ENCODE peak calls at places on chromosomes 11 and 22, in five cellular contexts. One of them, this sample, is unnamed.

GRCh38 chr11:86940122-86940777 is 14.9 kb downstream of the FZD4 start:
- DNase-seq in AG08395: no peak
- DNase-seq in GM04503: no peak
- DNase-seq in germinal center: no peak
- DNase-seq in T follicular helper cell: no peak
- DNase-seq in this sample: no peak

GRCh38 chr11:119347242-119347641 is 737 bp upstream of the MFRP start:
- DNase-seq in AG08395: peak
- DNase-seq in GM04503: peak
- DNase-seq in germinal center: no peak
- DNase-seq in T follicular helper cell: no peak
- DNase-seq in this sample: no peak

GRCh38 chr11:17736921-17737817 is 2.6 kb downstream of the KCNC1 start:
- DNase-seq in AG08395: no peak
- DNase-seq in germinal center: no peak
- DNase-seq in T follicular helper cell: no peak
- DNase-seq in GM04503: no peak
- DNase-seq in this sample: no peak

GRCh38 chr22:34437140-34437539 is 516.9 kb upstream of the LARGE1 start:
- DNase-seq in AG08395: no peak
- DNase-seq in GM04503: no peak
- DNase-seq in T follicular helper cell: no peak
- DNase-seq in germinal center: no peak
- DNase-seq in this sample: no peak

GRCh38 chr22:47627561-47628253 is 865.3 kb downstream of the TBC1D22A start:
- DNase-seq in germinal center: no peak
- DNase-seq in GM04503: no peak
- DNase-seq in T follicular helper cell: no peak
- DNase-seq in AG08395: no peak
- DNase-seq in this sample: no peak

GRCh38 chr11:19474211-19474610 is 233.5 kb upstream of the E2F8 start:
- DNase-seq in GM04503: no peak
- DNase-seq in T follicular helper cell: no peak
- DNase-seq in germinal center: no peak
- DNase-seq in AG08395: no peak
- DNase-seq in this sample: no peak

GRCh38 chr11:115990004-115990447 is 485.8 kb upstream of the CADM1 start:
- DNase-seq in GM04503: no peak
- DNase-seq in germinal center: peak
- DNase-seq in AG08395: no peak
- DNase-seq in T follicular helper cell: no peak
- DNase-seq in this sample: peak

GRCh38 chr22:50733521-50734342 is 4.3 kb upstream of the ACR start:
- DNase-seq in T follicular helper cell: no peak
- DNase-seq in GM04503: peak
- DNase-seq in germinal center: no peak
- DNase-seq in AG08395: peak
- DNase-seq in this sample: no peak

GRCh38 chr11:66906077-66906929 is 49.4 kb downstream of the LRFN4 start:
- DNase-seq in germinal center: no peak
- DNase-seq in T follicular helper cell: no peak
- DNase-seq in AG08395: no peak
- DNase-seq in GM04503: no peak
- DNase-seq in this sample: no peak

GRCh38 chr11:3932698-3933097 is 77.2 kb downstream of the STIM1 start:
- DNase-seq in T follicular helper cell: no peak
- DNase-seq in germinal center: no peak
- DNase-seq in AG08395: no peak
- DNase-seq in GM04503: no peak
- DNase-seq in this sample: no peak

GRCh38 chr11:63687845-63688244 is 6.5 kb downstream of the RTN3 start:
- DNase-seq in T follicular helper cell: no peak
- DNase-seq in germinal center: no peak
- DNase-seq in AG08395: no peak
- DNase-seq in GM04503: no peak
- DNase-seq in this sample: no peak

This sample was measured in GM20000.